ENCODE peak calls at places on chromosomes 3 and 15, in five cellular contexts. One of them, this sample, is unnamed.

GRCh38 chr15:77592768-77593167 is 39.9 kb downstream of the LINGO1 start:
- DNase-seq in HCT116: no peak
- DNase-seq in lower lobe of right lung: no peak
- DNase-seq in caudate nucleus: no peak
- DNase-seq in tibial artery: no peak
- DNase-seq in this sample: no peak

GRCh38 chr3:108182339-108182738 is 39.9 kb downstream of the IFT57 start:
- DNase-seq in caudate nucleus: no peak
- DNase-seq in tibial artery: no peak
- DNase-seq in lower lobe of right lung: no peak
- DNase-seq in HCT116: no peak
- DNase-seq in this sample: no peak

GRCh38 chr3:152120606-152121291 is 148.0 kb upstream of the MBNL1 start:
- DNase-seq in tibial artery: no peak
- DNase-seq in lower lobe of right lung: no peak
- DNase-seq in HCT116: no peak
- DNase-seq in caudate nucleus: no peak
- DNase-seq in this sample: no peak

GRCh38 chr3:79657076-79657475 is 110.7 kb downstream of the ROBO1 start:
- DNase-seq in lower lobe of right lung: no peak
- DNase-seq in tibial artery: no peak
- DNase-seq in caudate nucleus: no peak
- DNase-seq in HCT116: no peak
- DNase-seq in this sample: no peak

GRCh38 chr15:26357653-26358052 is 415.2 kb downstream of the GABRB3 start:
- DNase-seq in HCT116: no peak
- DNase-seq in tibial artery: no peak
- DNase-seq in caudate nucleus: no peak
- DNase-seq in lower lobe of right lung: no peak
- DNase-seq in this sample: no peak

GRCh38 chr3:140428380-140428779 is 249.5 kb upstream of the TRIM42 start:
- DNase-seq in lower lobe of right lung: no peak
- DNase-seq in HCT116: no peak
- DNase-seq in tibial artery: no peak
- DNase-seq in caudate nucleus: no peak
- DNase-seq in this sample: no peak

GRCh38 chr15:89197503-89197971 is 23.8 kb downstream of the RLBP1 start:
- DNase-seq in caudate nucleus: peak
- DNase-seq in lower lobe of right lung: peak
- DNase-seq in HCT116: peak
- DNase-seq in tibial artery: no peak
- DNase-seq in this sample: peak

GRCh38 chr3:71117572-71118247 is 465.8 kb downstream of the FOXP1 start:
- DNase-seq in caudate nucleus: no peak
- DNase-seq in tibial artery: no peak
- DNase-seq in lower lobe of right lung: no peak
- DNase-seq in HCT116: no peak
- DNase-seq in this sample: no peak

GRCh38 chr3:175475765-175476164 is 616.6 kb downstream of the NAALADL2 start:
- DNase-seq in lower lobe of right lung: no peak
- DNase-seq in tibial artery: no peak
- DNase-seq in caudate nucleus: no peak
- DNase-seq in HCT116: no peak
- DNase-seq in this sample: no peak

GRCh38 chr15:31328425-31328998 is 1.9 kb downstream of the KLF13 start:
- DNase-seq in lower lobe of right lung: peak
- DNase-seq in HCT116: no peak
- DNase-seq in caudate nucleus: no peak
- DNase-seq in tibial artery: no peak
- DNase-seq in this sample: no peak

GRCh38 chr3:72145506-72146380 is 360.8 kb upstream of the PROK2 start:
- DNase-seq in caudate nucleus: peak
- DNase-seq in lower lobe of right lung: no peak
- DNase-seq in tibial artery: no peak
- DNase-seq in HCT116: no peak
- DNase-seq in this sample: no peak

GRCh38 chr3:42665050-42665878 is 11.8 kb downstream of the ZBTB47 start:
- DNase-seq in HCT116: no peak
- DNase-seq in tibial artery: peak
- DNase-seq in caudate nucleus: no peak
- DNase-seq in lower lobe of right lung: no peak
- DNase-seq in this sample: no peak

GRCh38 chr15:95839367-95839782 is 491.1 kb upstream of the NR2F2 start:
- DNase-seq in tibial artery: no peak
- DNase-seq in HCT116: no peak
- DNase-seq in lower lobe of right lung: no peak
- DNase-seq in caudate nucleus: no peak
- DNase-seq in this sample: no peak

GRCh38 chr3:111311709-111312235 is 230.2 kb upstream of the CD96 start:
- DNase-seq in HCT116: no peak
- DNase-seq in caudate nucleus: no peak
- DNase-seq in tibial artery: no peak
- DNase-seq in lower lobe of right lung: no peak
- DNase-seq in this sample: no peak

GRCh38 chr15:39745415-39745814 is 37.2 kb downstream of the FSIP1 start:
- DNase-seq in tibial artery: no peak
- DNase-seq in HCT116: no peak
- DNase-seq in lower lobe of right lung: no peak
- DNase-seq in caudate nucleus: no peak
- DNase-seq in this sample: no peak

GRCh38 chr3:138465927-138466326 is 31.5 kb downstream of the ESYT3 start:
- DNase-seq in lower lobe of right lung: no peak
- DNase-seq in tibial artery: no peak
- DNase-seq in caudate nucleus: no peak
- DNase-seq in HCT116: no peak
- DNase-seq in this sample: no peak

GRCh38 chr3:33474895-33475294 is 34.7 kb upstream of the UBP1 start:
- DNase-seq in tibial artery: no peak
- DNase-seq in HCT116: no peak
- DNase-seq in caudate nucleus: no peak
- DNase-seq in lower lobe of right lung: no peak
- DNase-seq in this sample: no peak

GRCh38 chr15:80755884-80756283 is 23.3 kb upstream of the CEMIP start:
- DNase-seq in tibial artery: no peak
- DNase-seq in lower lobe of right lung: no peak
- DNase-seq in HCT116: no peak
- DNase-seq in caudate nucleus: no peak
- DNase-seq in this sample: no peak

GRCh38 chr3:60160105-60160791 is 1091.0 kb downstream of the FHIT start:
- DNase-seq in caudate nucleus: no peak
- DNase-seq in HCT116: no peak
- DNase-seq in lower lobe of right lung: no peak
- DNase-seq in tibial artery: no peak
- DNase-seq in this sample: no peak

GRCh38 chr3:151301787-151302186 is 14.8 kb downstream of the GPR87 start:
- DNase-seq in caudate nucleus: no peak
- DNase-seq in lower lobe of right lung: no peak
- DNase-seq in tibial artery: no peak
- DNase-seq in HCT116: no peak
- DNase-seq in this sample: no peak

GRCh38 chr3:117587416-117587815 is 877.8 kb downstream of the TUSC7 start:
- DNase-seq in tibial artery: no peak
- DNase-seq in caudate nucleus: no peak
- DNase-seq in lower lobe of right lung: no peak
- DNase-seq in HCT116: no peak
- DNase-seq in this sample: no peak

GRCh38 chr3:151382671-151383070 is 1.9 kb downstream of the P2RY12 start:
- DNase-seq in tibial artery: no peak
- DNase-seq in caudate nucleus: no peak
- DNase-seq in HCT116: no peak
- DNase-seq in lower lobe of right lung: no peak
- DNase-seq in this sample: no peak

GRCh38 chr15:63371297-63371918 is 10.2 kb downstream of the CA12 start:
- DNase-seq in HCT116: no peak
- DNase-seq in caudate nucleus: no peak
- DNase-seq in lower lobe of right lung: no peak
- DNase-seq in tibial artery: no peak
- DNase-seq in this sample: no peak

GRCh38 chr3:30408105-30408557 is 198.3 kb upstream of the TGFBR2 start:
- DNase-seq in tibial artery: no peak
- DNase-seq in HCT116: no peak
- DNase-seq in lower lobe of right lung: no peak
- DNase-seq in caudate nucleus: no peak
- DNase-seq in this sample: no peak

GRCh38 chr3:123424321-123424998 is 24.4 kb downstream of the ADCY5 start:
- DNase-seq in tibial artery: peak
- DNase-seq in HCT116: no peak
- DNase-seq in lower lobe of right lung: no peak
- DNase-seq in caudate nucleus: no peak
- DNase-seq in this sample: no peak

GRCh38 chr3:146528954-146529353 is 15.5 kb downstream of the PLSCR1 start:
- DNase-seq in lower lobe of right lung: no peak
- DNase-seq in tibial artery: no peak
- DNase-seq in HCT116: no peak
- DNase-seq in caudate nucleus: no peak
- DNase-seq in this sample: no peak

GRCh38 chr3:30693470-30694120 is 87.2 kb downstream of the TGFBR2 start:
- DNase-seq in caudate nucleus: no peak
- DNase-seq in lower lobe of right lung: no peak
- DNase-seq in tibial artery: no peak
- DNase-seq in HCT116: peak
- DNase-seq in this sample: no peak

GRCh38 chr3:148077318-148077923 is 620.3 kb upstream of the AGTR1 start:
- DNase-seq in lower lobe of right lung: no peak
- DNase-seq in HCT116: peak
- DNase-seq in tibial artery: no peak
- DNase-seq in caudate nucleus: no peak
- DNase-seq in this sample: no peak

GRCh38 chr3:63763156-63763555 is 55.9 kb upstream of the C3orf49 start:
- DNase-seq in tibial artery: no peak
- DNase-seq in caudate nucleus: no peak
- DNase-seq in HCT116: no peak
- DNase-seq in lower lobe of right lung: no peak
- DNase-seq in this sample: no peak

GRCh38 chr3:52783211-52783555 is 5.8 kb downstream of the ITIH1 start:
- DNase-seq in tibial artery: peak
- DNase-seq in lower lobe of right lung: no peak
- DNase-seq in caudate nucleus: no peak
- DNase-seq in HCT116: no peak
- DNase-seq in this sample: no peak

GRCh38 chr3:36653095-36653494 is 111.3 kb downstream of the DCLK3 start:
- DNase-seq in lower lobe of right lung: no peak
- DNase-seq in tibial artery: no peak
- DNase-seq in HCT116: no peak
- DNase-seq in caudate nucleus: no peak
- DNase-seq in this sample: no peak

GRCh38 chr15:44215594-44215993 is 20.5 kb upstream of the FRMD5 start:
- DNase-seq in lower lobe of right lung: no peak
- DNase-seq in caudate nucleus: no peak
- DNase-seq in HCT116: peak
- DNase-seq in tibial artery: no peak
- DNase-seq in this sample: no peak
- H3K27ac ChIP-seq in lower lobe of right lung: no peak
- H3K27ac ChIP-seq in caudate nucleus: no peak
- H3K27ac ChIP-seq in HCT116: peak
- H3K27ac ChIP-seq in tibial artery: no peak
- H3K27ac ChIP-seq in this sample: no peak

DNA sequence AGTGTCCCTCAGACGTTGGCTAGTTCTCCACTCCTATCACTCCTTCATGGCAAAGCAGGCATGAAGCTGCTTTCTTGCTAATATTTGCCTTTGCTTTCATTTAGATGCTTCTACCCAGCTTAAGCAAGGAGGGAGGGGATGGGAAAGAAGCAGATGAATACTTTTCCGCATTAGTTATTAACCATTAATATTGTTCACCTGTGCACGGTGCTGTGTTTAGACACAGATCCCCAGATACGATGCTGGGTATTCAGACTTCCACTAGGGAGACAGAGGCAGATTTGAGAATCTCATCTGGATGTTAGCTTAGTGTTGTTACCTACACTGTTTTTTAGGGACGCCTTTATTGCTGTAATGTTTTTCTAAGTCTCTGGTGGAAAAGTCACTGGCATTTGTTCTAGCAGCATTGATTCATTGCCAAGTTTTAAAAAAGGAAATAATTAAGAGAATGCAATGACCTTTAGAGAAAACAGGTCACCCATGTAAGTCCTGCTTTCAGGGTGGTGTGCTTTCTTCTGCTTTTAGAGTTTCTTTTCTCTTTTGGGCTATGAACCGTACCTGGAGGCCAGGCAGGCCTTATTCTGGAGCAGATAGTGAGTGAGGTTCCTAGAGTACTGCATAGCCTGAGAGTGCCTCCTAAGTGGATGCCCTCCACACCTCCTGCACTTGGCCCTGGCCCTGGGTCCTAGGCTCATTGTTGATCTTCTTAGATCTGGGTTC is 55.5 kb downstream of the MYZAP start:
- DNase-seq in caudate nucleus: no peak
- DNase-seq in HCT116: no peak
- DNase-seq in lower lobe of right lung: no peak
- DNase-seq in tibial artery: no peak
- DNase-seq in this sample: no peak
- H3K27ac ChIP-seq in caudate nucleus: no peak
- H3K27ac ChIP-seq in HCT116: no peak
- H3K27ac ChIP-seq in lower lobe of right lung: no peak
- H3K27ac ChIP-seq in tibial artery: no peak
- H3K27ac ChIP-seq in this sample: no peak

GRCh38 chr3:97968376-97968775 is 3.9 kb downstream of the RIOX2 start:
- DNase-seq in lower lobe of right lung: no peak
- DNase-seq in HCT116: no peak
- DNase-seq in caudate nucleus: no peak
- DNase-seq in tibial artery: no peak
- DNase-seq in this sample: no peak

GRCh38 chr3:97971679-97972567 is at the start of gene RIOX2:
- DNase-seq in caudate nucleus: peak
- DNase-seq in tibial artery: peak
- DNase-seq in HCT116: peak
- DNase-seq in lower lobe of right lung: peak
- DNase-seq in this sample: peak

GRCh38 chr3:97970929-97971460 is 1.2 kb downstream of the RIOX2 start:
- DNase-seq in tibial artery: no peak
- DNase-seq in caudate nucleus: no peak
- DNase-seq in lower lobe of right lung: no peak
- DNase-seq in HCT116: no peak
- DNase-seq in this sample: no peak

GRCh38 chr3:97969541-97969940 is 2.7 kb downstream of the RIOX2 start:
- DNase-seq in lower lobe of right lung: no peak
- DNase-seq in tibial artery: no peak
- DNase-seq in HCT116: no peak
- DNase-seq in caudate nucleus: no peak
- DNase-seq in this sample: no peak

DNA sequence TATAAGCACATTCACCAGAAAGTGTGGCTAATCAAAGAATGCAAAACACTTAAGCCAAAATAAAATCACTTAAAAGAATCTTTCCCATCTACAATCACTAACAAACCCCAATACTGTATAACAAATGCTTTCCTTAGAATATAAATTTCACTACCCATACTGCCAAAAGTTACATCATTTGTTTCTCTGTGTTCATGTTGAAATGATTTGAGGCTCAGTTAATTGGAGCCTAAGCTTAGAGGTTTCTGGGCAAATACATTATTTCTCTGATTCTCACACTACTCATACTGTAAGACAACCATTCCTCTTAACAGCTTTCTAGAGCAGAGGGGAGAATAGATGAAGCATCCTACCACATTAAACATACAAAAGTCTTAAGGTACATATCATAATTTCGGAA is 2.1 kb downstream of the RIOX2 start:
- DNase-seq in caudate nucleus: no peak
- DNase-seq in HCT116: no peak
- DNase-seq in lower lobe of right lung: no peak
- DNase-seq in tibial artery: no peak
- DNase-seq in this sample: no peak
- H3K27ac ChIP-seq in caudate nucleus: no peak
- H3K27ac ChIP-seq in HCT116: no peak
- H3K27ac ChIP-seq in lower lobe of right lung: no peak
- H3K27ac ChIP-seq in tibial artery: no peak
- H3K27ac ChIP-seq in this sample: no peak

GRCh38 chr15:76566276-76566675 is 229.7 kb downstream of the ISL2 start:
- DNase-seq in HCT116: no peak
- DNase-seq in lower lobe of right lung: no peak
- DNase-seq in tibial artery: no peak
- DNase-seq in caudate nucleus: no peak
- DNase-seq in this sample: no peak
- H3K27ac ChIP-seq in HCT116: no peak
- H3K27ac ChIP-seq in lower lobe of right lung: no peak
- H3K27ac ChIP-seq in tibial artery: no peak
- H3K27ac ChIP-seq in caudate nucleus: no peak
- H3K27ac ChIP-seq in this sample: no peak

This sample was measured in substantia nigra.